ENCODE peak calls at places on chromosomes 11 and 22, in four cellular contexts. B is K562, W is WTC11, I is GM12878. U is an unnamed sample.

GRCh38 chr11:15123849-15124248 is 9.1 kb downstream of the INSC start:
- DNase-seq in B (no peak), W (no peak), I (no peak), U (no peak)

GRCh38 chr22:39214383-39215069 is 30.3 kb downstream of the PDGFB start:
- DNase-seq in B (no peak), W (peak), I (no peak), U (peak)

GRCh38 chr11:71284525-71285092 is 32.2 kb upstream of the SHANK2 start:
- DNase-seq in B (no peak), W (no peak), I (no peak), U (peak)

GRCh38 chr11:24932110-24933000 is 435.5 kb downstream of the LUZP2 start:
- DNase-seq in B (no peak), W (no peak), I (no peak), U (no peak)

GRCh38 chr22:50276143-50276542 is 6.0 kb upstream of the MAPK11 start:
- DNase-seq in B (no peak), W (peak), I (peak), U (peak)

GRCh38 chr22:33076368-33076767 is 18.2 kb upstream of the SYN3 start:
- DNase-seq in B (no peak), W (no peak), I (no peak), U (no peak)

GRCh38 chr11:118998822-118999221 is 884 bp downstream of the CENATAC start:
- DNase-seq in B (peak), W (no peak), I (no peak), U (peak)

GRCh38 chr11:78147807-78148206 is 8.4 kb upstream of the ALG8 start:
- DNase-seq in B (no peak), W (no peak), I (no peak), U (no peak)

GRCh38 chr22:29689872-29690213 is 30.0 kb upstream of the CABP7 start:
- DNase-seq in B (peak), W (peak), I (no peak), U (peak)

GRCh38 chr22:48403521-48403921 is 1424.2 kb downstream of the BRD1 start:
- DNase-seq in B (no peak), W (no peak), I (no peak), U (no peak)

GRCh38 chr22:39466228-39467006 is 9.6 kb downstream of the MGAT3 start:
- DNase-seq in B (peak), W (no peak), I (no peak), U (no peak)

GRCh38 chr11:45556851-45557707 is 108.3 kb downstream of the CHST1 start:
- DNase-seq in B (peak), W (no peak), I (no peak), U (no peak)

GRCh38 chr11:119618208-119618909 is 110.6 kb downstream of the NECTIN1 start:
- DNase-seq in B (no peak), W (no peak), I (no peak), U (peak)

DNA sequence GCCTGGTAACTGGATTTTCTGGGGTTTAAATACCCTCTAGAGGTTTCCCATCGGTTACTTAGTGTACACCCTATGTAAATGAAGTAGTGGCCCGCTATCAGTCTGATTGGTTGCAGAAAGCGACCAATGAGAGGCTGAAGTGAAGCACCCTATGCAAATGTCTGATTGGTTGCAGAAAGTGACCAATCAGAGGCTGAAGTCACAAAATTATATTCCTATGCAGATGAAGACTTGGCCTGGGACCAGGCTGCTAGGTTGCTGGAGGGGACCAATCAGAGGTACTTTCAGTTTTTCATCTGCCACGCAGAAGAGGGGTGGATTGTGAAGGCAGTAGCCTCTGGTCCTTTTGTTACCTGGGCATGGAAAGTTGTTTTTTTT is 134.8 kb downstream of the TBC1D22A start:
- DNase-seq in B (peak), W (no peak), I (no peak), U (no peak)
- TF ChIP-seq NR2C2 in B (no peak), W (no peak), I (no peak), U (no peak)

GRCh38 chr11:75784085-75784478 is 15.5 kb downstream of the DGAT2 start:
- DNase-seq in B (no peak), W (no peak), I (no peak), U (peak)
- TF ChIP-seq NR2C2 in B (no peak), W (no peak), I (no peak), U (peak)

GRCh38 chr11:113260541-113260940 is 53.8 kb upstream of the TTC12 start:
- DNase-seq in B (no peak), W (no peak), I (no peak), U (no peak)

GRCh38 chr11:113262594-113262993 is 51.8 kb upstream of the TTC12 start:
- DNase-seq in B (no peak), W (no peak), I (no peak), U (no peak)

GRCh38 chr11:113261709-113262475 is 52.5 kb upstream of the TTC12 start:
- DNase-seq in B (no peak), W (no peak), I (no peak), U (no peak)

GRCh38 chr11:113265343-113265742 is 49.0 kb upstream of the TTC12 start:
- DNase-seq in B (no peak), W (no peak), I (no peak), U (no peak)

DNA sequence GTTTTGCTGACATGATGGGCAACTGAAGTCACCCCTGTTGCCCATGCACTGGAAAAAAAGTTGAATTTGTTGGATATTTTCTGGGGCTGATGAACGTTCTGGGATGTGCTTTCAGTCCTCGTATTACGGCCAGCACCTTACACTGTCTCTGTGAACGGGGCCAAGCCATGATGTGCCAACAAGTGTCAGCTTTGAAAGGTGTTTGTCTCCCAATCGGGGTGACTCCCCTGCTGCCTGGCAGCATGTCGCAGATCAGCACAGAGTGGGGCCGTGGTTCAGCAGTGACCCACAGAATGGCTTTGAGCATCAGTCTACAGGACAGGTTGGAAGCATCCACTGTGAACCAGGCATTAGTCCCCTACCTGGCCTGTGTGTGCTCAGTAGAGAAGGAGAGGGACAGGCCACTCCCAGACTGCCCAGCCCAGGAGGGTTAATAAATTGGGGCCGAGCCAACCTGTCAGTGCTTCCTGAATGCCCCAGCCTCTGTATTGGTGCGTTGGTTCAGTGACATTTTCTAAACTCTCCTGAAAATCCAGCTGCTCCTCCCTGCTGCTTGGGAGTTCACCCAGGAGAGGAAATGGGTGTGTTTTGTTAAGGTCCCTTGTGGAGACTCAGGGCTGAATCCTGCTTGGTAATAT is 50.8 kb upstream of the TTC12 start:
- DNase-seq in B (no peak), W (no peak), I (no peak), U (no peak)
- TF ChIP-seq NR2C2 in B (no peak), W (no peak), I (no peak), U (no peak)

GRCh38 chr11:94271885-94272372 is 32.5 kb upstream of the IZUMO1R start:
- DNase-seq in B (no peak), W (no peak), I (peak), U (no peak)

GRCh38 chr11:94276943-94277342 is 27.4 kb upstream of the IZUMO1R start:
- DNase-seq in B (no peak), W (no peak), I (no peak), U (no peak)

GRCh38 chr11:94279996-94280395 is 24.4 kb upstream of the IZUMO1R start:
- DNase-seq in B (no peak), W (no peak), I (peak), U (no peak)

GRCh38 chr11:94272738-94273313 is 31.6 kb upstream of the IZUMO1R start:
- DNase-seq in B (no peak), W (no peak), I (no peak), U (no peak)

GRCh38 chr11:94275961-94276360 is 28.4 kb upstream of the IZUMO1R start:
- DNase-seq in B (no peak), W (no peak), I (no peak), U (no peak)
- TF ChIP-seq NR2C2 in B (no peak), W (no peak), I (no peak), U (no peak)

GRCh38 chr22:46328066-46328465 is 7.4 kb upstream of the TRMU start:
- DNase-seq in B (no peak), W (no peak), I (no peak), U (no peak)

GRCh38 chr22:46329616-46330015 is 5.9 kb upstream of the TRMU start:
- DNase-seq in B (no peak), W (no peak), I (no peak), U (no peak)

GRCh38 chr22:46328797-46329196 is 6.7 kb upstream of the TRMU start:
- DNase-seq in B (no peak), W (no peak), I (no peak), U (no peak)

GRCh38 chr22:46323126-46323525 is 12.4 kb upstream of the TRMU start:
- DNase-seq in B (no peak), W (no peak), I (no peak), U (no peak)

DNA sequence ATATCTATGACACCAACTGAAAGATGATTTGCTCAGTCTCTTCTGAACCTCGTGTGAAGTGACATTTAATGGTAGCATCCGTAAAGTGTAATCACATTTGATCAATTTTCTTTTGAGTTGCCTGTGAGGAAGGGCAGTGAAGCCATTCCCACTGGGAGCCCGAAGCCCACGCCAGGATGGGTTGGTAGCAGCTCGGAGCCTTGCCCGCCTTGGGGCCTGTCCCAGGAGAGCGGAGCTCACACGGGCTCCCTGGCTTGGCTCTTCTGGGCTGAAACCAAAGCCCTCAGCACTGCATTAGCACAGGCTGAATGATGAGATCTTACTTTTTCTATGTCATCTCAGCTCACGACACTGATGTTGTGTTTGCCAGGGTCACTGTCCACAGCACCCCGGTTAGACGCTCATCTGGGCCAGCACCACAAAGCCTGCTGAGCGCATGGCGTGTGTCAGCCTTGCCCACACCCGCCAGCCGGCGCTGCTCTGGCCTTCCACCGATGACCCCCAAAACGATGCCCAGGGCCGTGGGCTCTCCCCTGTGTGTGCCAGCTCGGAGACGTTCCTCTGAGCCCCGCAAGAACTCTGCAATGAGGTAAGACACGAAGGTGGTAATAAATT is 9.3 kb upstream of the TRMU start:
- DNase-seq in B (no peak), W (no peak), I (no peak), U (no peak)
- TF ChIP-seq NR2C2 in B (no peak), W (no peak), I (no peak), U (no peak)

GRCh38 chr11:95078526-95078925 is 11.1 kb upstream of the ENDOD1 start:
- DNase-seq in B (no peak), W (no peak), I (no peak), U (no peak)
- TF ChIP-seq NR2C2 in B (no peak), W (no peak), I (no peak), U (no peak)

GRCh38 chr11:23278121-23278520 is 417.8 kb upstream of the CCDC179 start:
- DNase-seq in B (no peak), W (no peak), I (no peak), U (no peak)
- TF ChIP-seq NR2C2 in B (no peak), W (no peak), I (no peak), U (no peak)

DNA sequence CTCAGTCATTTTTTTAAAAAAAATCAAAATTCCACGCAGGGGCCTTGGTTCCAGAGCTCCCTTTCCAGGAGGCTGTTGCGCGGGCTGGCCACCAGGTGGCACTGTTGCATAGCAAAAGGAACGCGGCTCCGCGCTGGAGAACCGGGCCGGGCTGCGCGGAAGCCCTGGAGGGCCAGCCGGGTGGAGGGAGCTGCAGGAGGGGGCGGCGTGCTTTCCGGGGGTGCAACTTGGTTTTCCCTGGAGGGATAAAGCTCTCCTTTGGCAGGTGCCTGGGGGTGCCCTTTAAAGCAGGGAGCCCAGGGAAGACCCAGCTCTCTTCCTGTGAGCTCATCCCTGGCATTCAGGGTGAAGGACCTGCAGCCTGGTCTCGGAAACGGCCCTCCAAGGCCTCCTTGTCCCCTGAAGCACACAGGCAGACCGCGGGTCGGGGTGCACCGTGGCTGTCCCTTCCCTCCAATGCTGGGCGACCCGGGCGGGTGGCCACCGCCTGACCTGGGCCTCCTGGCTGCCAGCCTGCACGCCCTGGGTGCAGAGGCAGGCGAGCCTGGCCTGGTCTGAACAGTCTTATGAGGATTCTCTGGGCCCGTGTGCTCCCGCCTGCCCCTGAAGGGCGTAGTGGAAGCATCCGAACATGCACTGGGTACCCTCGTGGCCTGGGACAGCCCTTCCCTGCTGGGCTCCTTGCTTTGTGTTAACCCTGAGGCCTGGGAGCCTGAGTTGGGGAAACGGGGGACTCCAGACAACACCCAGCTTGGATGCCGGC is 23.4 kb downstream of the KRTAP5-5 start:
- DNase-seq in B (peak), W (peak), I (no peak), U (peak)
- TF ChIP-seq NR2C2 in B (no peak), W (no peak), I (no peak), U (no peak)

U was measured in HepG2.